ENCODE peak calls at places on chromosomes 12 and 14, in nine cellular contexts. One of them, this sample, is unnamed.

GRCh38 chr12:1799882-1800645 is 20.3 kb upstream of the LRTM2 start:
- DNase-seq in progenitor cell of endocrine pancreas: no peak
- DNase-seq in left cardiac atrium: no peak
- DNase-seq in activated T-cell treated with anti-CD3 and anti-CD28 coated beads for 1 hour: no peak
- DNase-seq in Calu3: no peak
- DNase-seq in A549: no peak
- DNase-seq in RPMI7951: no peak
- DNase-seq in pancreas: no peak
- DNase-seq in fibroblast of the aortic adventitia: no peak
- DNase-seq in this sample: no peak

GRCh38 chr12:84825149-84825548 is 87.5 kb downstream of the SLC6A15 start:
- DNase-seq in Calu3: no peak
- DNase-seq in progenitor cell of endocrine pancreas: no peak
- DNase-seq in activated T-cell treated with anti-CD3 and anti-CD28 coated beads for 1 hour: no peak
- DNase-seq in left cardiac atrium: no peak
- DNase-seq in pancreas: no peak
- DNase-seq in RPMI7951: no peak
- DNase-seq in fibroblast of the aortic adventitia: no peak
- DNase-seq in A549: no peak
- DNase-seq in this sample: no peak

GRCh38 chr12:117494833-117495714 is 133.6 kb upstream of the NOS1 start:
- DNase-seq in left cardiac atrium: no peak
- DNase-seq in progenitor cell of endocrine pancreas: no peak
- DNase-seq in fibroblast of the aortic adventitia: no peak
- DNase-seq in pancreas: peak
- DNase-seq in RPMI7951: no peak
- DNase-seq in A549: no peak
- DNase-seq in activated T-cell treated with anti-CD3 and anti-CD28 coated beads for 1 hour: no peak
- DNase-seq in Calu3: no peak
- DNase-seq in this sample: peak

GRCh38 chr14:104320611-104321086 is 182.3 kb downstream of the KIF26A start:
- DNase-seq in fibroblast of the aortic adventitia: no peak
- DNase-seq in A549: no peak
- DNase-seq in pancreas: no peak
- DNase-seq in activated T-cell treated with anti-CD3 and anti-CD28 coated beads for 1 hour: no peak
- DNase-seq in progenitor cell of endocrine pancreas: no peak
- DNase-seq in left cardiac atrium: no peak
- DNase-seq in RPMI7951: no peak
- DNase-seq in Calu3: no peak
- DNase-seq in this sample: no peak

GRCh38 chr12:7439579-7440505 is 4.1 kb downstream of the CD163L1 start:
- DNase-seq in progenitor cell of endocrine pancreas: peak
- DNase-seq in activated T-cell treated with anti-CD3 and anti-CD28 coated beads for 1 hour: peak
- DNase-seq in RPMI7951: peak
- DNase-seq in left cardiac atrium: peak
- DNase-seq in A549: peak
- DNase-seq in Calu3: no peak
- DNase-seq in fibroblast of the aortic adventitia: peak
- DNase-seq in pancreas: peak
- DNase-seq in this sample: no peak

GRCh38 chr14:61388173-61388975 is 67.0 kb downstream of the PRKCH start:
- DNase-seq in Calu3: no peak
- DNase-seq in left cardiac atrium: no peak
- DNase-seq in A549: no peak
- DNase-seq in fibroblast of the aortic adventitia: peak
- DNase-seq in pancreas: no peak
- DNase-seq in activated T-cell treated with anti-CD3 and anti-CD28 coated beads for 1 hour: no peak
- DNase-seq in progenitor cell of endocrine pancreas: no peak
- DNase-seq in RPMI7951: no peak
- DNase-seq in this sample: no peak

GRCh38 chr12:132327351-132328171 is 1.8 kb downstream of the GALNT9 start:
- DNase-seq in left cardiac atrium: peak
- DNase-seq in Calu3: peak
- DNase-seq in progenitor cell of endocrine pancreas: no peak
- DNase-seq in activated T-cell treated with anti-CD3 and anti-CD28 coated beads for 1 hour: no peak
- DNase-seq in RPMI7951: peak
- DNase-seq in fibroblast of the aortic adventitia: peak
- DNase-seq in pancreas: no peak
- DNase-seq in A549: peak
- DNase-seq in this sample: peak

GRCh38 chr12:80698266-80698665 is 9.2 kb upstream of the MYF6 start:
- DNase-seq in left cardiac atrium: no peak
- DNase-seq in RPMI7951: no peak
- DNase-seq in activated T-cell treated with anti-CD3 and anti-CD28 coated beads for 1 hour: no peak
- DNase-seq in Calu3: no peak
- DNase-seq in pancreas: no peak
- DNase-seq in A549: no peak
- DNase-seq in progenitor cell of endocrine pancreas: no peak
- DNase-seq in fibroblast of the aortic adventitia: no peak
- DNase-seq in this sample: no peak

GRCh38 chr14:105978618-105979295 is 452.4 kb downstream of the TMEM121 start:
- DNase-seq in Calu3: no peak
- DNase-seq in fibroblast of the aortic adventitia: no peak
- DNase-seq in RPMI7951: no peak
- DNase-seq in A549: no peak
- DNase-seq in left cardiac atrium: no peak
- DNase-seq in pancreas: no peak
- DNase-seq in progenitor cell of endocrine pancreas: no peak
- DNase-seq in activated T-cell treated with anti-CD3 and anti-CD28 coated beads for 1 hour: no peak
- DNase-seq in this sample: no peak

GRCh38 chr14:75279739-75280447 is 1.3 kb downstream of the FOS start:
- DNase-seq in pancreas: peak
- DNase-seq in fibroblast of the aortic adventitia: peak
- DNase-seq in activated T-cell treated with anti-CD3 and anti-CD28 coated beads for 1 hour: no peak
- DNase-seq in left cardiac atrium: peak
- DNase-seq in A549: no peak
- DNase-seq in RPMI7951: no peak
- DNase-seq in Calu3: peak
- DNase-seq in progenitor cell of endocrine pancreas: no peak
- DNase-seq in this sample: no peak

This sample was measured in prostate gland.